ENCODE peak calls at places on chromosomes 7 and 10, in seven cellular contexts. K, L, N, G, R, C and T are unnamed samples.

GRCh38 chr7:16023046-16023445 is 336.6 kb upstream of the MEOX2 start:
- DNase-seq in R (no peak), L (no peak), N (no peak), G (no peak), C (peak; percentile 72), K (no peak), T (no peak)

GRCh38 chr10:103951942-103952341 is 15.0 kb upstream of the SLK start:
- DNase-seq in N (no peak), R (no peak), K (no peak), G (no peak), L (no peak), C (no peak), T (no peak)

GRCh38 chr10:121740069-121740468 is 141.8 kb upstream of the FGFR2 start:
- DNase-seq in K (no peak), N (no peak), C (no peak), G (no peak), L (no peak), R (no peak), T (no peak)

GRCh38 chr10:5043716-5044115 is 40.1 kb upstream of the AKR1C2 start:
- DNase-seq in C (no peak), R (no peak), L (no peak), G (no peak), N (peak; percentile 41), K (no peak), T (no peak)

GRCh38 chr10:104209575-104210198 is 22.5 kb downstream of the CFAP43 start:
- DNase-seq in K (peak; percentile 16), N (peak; percentile 60), C (peak; percentile 55), R (peak; percentile 10), G (no peak), L (peak; percentile 63), T (no peak)

GRCh38 chr7:11706666-11707605 is 125.1 kb downstream of the THSD7A start:
- DNase-seq in N (no peak), G (no peak), C (peak; percentile 71), K (peak; percentile 42), R (no peak), L (no peak), T (no peak)

GRCh38 chr10:86399879-86400704 is 33.5 kb upstream of the GRID1 start:
- DNase-seq in L (peak; percentile 98), N (peak; percentile 94), C (peak; percentile 88), K (peak; percentile 90), G (peak; percentile 46), R (peak; percentile 94), T (peak; percentile 73)

GRCh38 chr7:44140341-44140740 is 791 bp downstream of the MYL7 start:
- DNase-seq in L (no peak), C (no peak), N (no peak), K (no peak), G (no peak), R (no peak), T (no peak)

GRCh38 chr7:70238171-70238575 is 639.9 kb downstream of the AUTS2 start:
- DNase-seq in R (no peak), K (no peak), G (no peak), L (no peak), N (no peak), C (no peak), T (no peak)

GRCh38 chr7:108079291-108080057 is 50.7 kb downstream of the LAMB4 start:
- DNase-seq in K (peak; percentile 87), G (no peak), C (peak; percentile 87), R (peak; percentile 75), N (peak; percentile 94), L (no peak), T (peak; percentile 35)

GRCh38 chr7:36265720-36266119 is 112.7 kb downstream of the EEPD1 start:
- DNase-seq in N (no peak), C (no peak), K (no peak), G (no peak), R (no peak), L (no peak), T (no peak)

GRCh38 chr10:31599626-31600504 is 280.8 kb downstream of the ZEB1 start:
- DNase-seq in C (no peak), K (no peak), G (no peak), R (no peak), L (peak; percentile 22), N (no peak), T (no peak)

GRCh38 chr10:29970576-29970975 is 88.8 kb downstream of the JCAD start:
- DNase-seq in K (no peak), G (no peak), C (peak; percentile 34), L (no peak), R (no peak), N (peak; percentile 85), T (no peak)

GRCh38 chr7:78959471-78959870 is 494.0 kb downstream of the MAGI2 start:
- DNase-seq in G (no peak), R (peak; percentile 21), L (no peak), C (no peak), K (peak; percentile 15), N (no peak), T (peak; percentile 45)

GRCh38 chr7:46163245-46163644 is 242.2 kb upstream of the IGFBP3 start:
- DNase-seq in L (no peak), G (no peak), N (no peak), R (no peak), C (no peak), K (no peak), T (no peak)

GRCh38 chr10:106537866-106538265 is 626.6 kb downstream of the SORCS1 start:
- DNase-seq in K (no peak), N (no peak), R (no peak), L (no peak), C (no peak), G (no peak), T (no peak)

GRCh38 chr10:42491001-42491592 is 147.3 kb downstream of the ZNF33B start:
- DNase-seq in K (no peak), N (no peak), L (no peak), R (no peak), G (no peak), C (no peak), T (no peak)

GRCh38 chr7:68185641-68186040 is 1189.0 kb downstream of the TYW1 start:
- DNase-seq in N (no peak), C (no peak), R (no peak), L (no peak), K (no peak), G (no peak), T (no peak)

GRCh38 chr10:104736006-104736405 is 94.9 kb downstream of the SORCS3 start:
- DNase-seq in C (no peak), L (no peak), N (no peak), R (no peak), K (no peak), G (no peak), T (no peak)

GRCh38 chr10:115659616-115660015 is 566.5 kb downstream of the ATRNL1 start:
- DNase-seq in N (no peak), L (no peak), C (no peak), R (no peak), K (peak; percentile 25), G (no peak), T (no peak)

GRCh38 chr7:16649196-16649595 is 3.2 kb downstream of the BZW2 start:
- DNase-seq in N (peak; percentile 39), K (no peak), L (no peak), R (no peak), G (no peak), C (peak; percentile 81), T (no peak)

GRCh38 chr10:124484016-124484415 is 22.4 kb downstream of the LHPP start:
- DNase-seq in R (no peak), G (no peak), N (no peak), K (no peak), L (no peak), C (no peak), T (no peak)

GRCh38 chr10:124480860-124481259 is 19.2 kb downstream of the LHPP start:
- DNase-seq in G (no peak), K (no peak), C (no peak), R (no peak), L (no peak), N (no peak), T (no peak)

GRCh38 chr10:124482401-124482800 is 20.8 kb downstream of the LHPP start:
- DNase-seq in R (no peak), G (no peak), C (no peak), L (no peak), K (no peak), N (no peak), T (no peak)

GRCh38 chr10:124482876-124483275 is 21.3 kb downstream of the LHPP start:
- DNase-seq in L (no peak), N (no peak), K (no peak), G (no peak), C (no peak), R (no peak), T (no peak)

GRCh38 chr10:124481717-124482116 is 20.1 kb downstream of the LHPP start:
- DNase-seq in G (no peak), K (no peak), R (no peak), N (no peak), L (no peak), C (no peak), T (no peak)
- TF ChIP-seq CTCF in G (no peak), K (no peak), R (no peak), N (no peak), L (no peak), C (no peak), T (no peak)

DNA sequence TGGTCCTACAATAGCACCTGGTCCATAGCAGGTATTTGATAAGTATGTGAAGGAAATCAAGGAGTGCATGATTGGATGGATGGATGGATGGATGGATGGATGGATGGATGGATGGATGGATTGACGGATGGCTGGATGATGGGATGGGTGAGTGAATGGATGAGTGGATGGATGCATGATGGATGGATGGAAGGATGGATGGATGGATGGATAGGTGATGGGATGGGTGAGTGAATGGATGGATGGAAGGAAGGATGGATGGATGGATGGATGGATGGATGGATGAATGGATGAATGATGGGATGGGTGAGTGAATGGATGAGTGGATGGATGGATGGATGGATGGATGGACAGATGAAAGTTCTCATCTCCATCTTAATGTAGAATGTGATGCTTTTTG is 231.0 kb upstream of the PPP2R2D start:
- DNase-seq in G (no peak), C (no peak), L (no peak), K (no peak), N (no peak), R (no peak), T (no peak)
- TF ChIP-seq CTCF in G (no peak), C (no peak), L (no peak), K (no peak), N (no peak), R (no peak), T (no peak)

GRCh38 chr10:68331455-68332258 is at the start of gene HNRNPH3:
- DNase-seq in N (peak; percentile 97), G (peak; percentile 90), C (peak; percentile 98), L (peak; percentile 98), K (peak; percentile 97), R (peak; percentile 93), T (peak; percentile 81)

GRCh38 chr10:68332259-68333057 is at the start of gene PBLD:
- DNase-seq in R (peak; percentile 54), K (peak; percentile 52), L (peak; percentile 70), N (peak; percentile 83), C (peak; percentile 83), G (no peak), T (peak; percentile 37)

GRCh38 chr10:68333905-68334431 is 1.2 kb upstream of the PBLD start:
- DNase-seq in K (no peak), R (no peak), L (no peak), C (peak; percentile 22), N (no peak), G (no peak), T (no peak)

GRCh38 chr10:68333452-68333851 is 724 bp upstream of the PBLD start:
- DNase-seq in N (no peak), K (no peak), L (no peak), C (no peak), R (no peak), G (no peak), T (no peak)

GRCh38 chr10:68333058-68333395 is 299 bp upstream of the PBLD start:
- DNase-seq in C (no peak), G (no peak), R (no peak), N (peak; percentile 83), K (peak; percentile 14), L (no peak), T (peak; percentile 31)
- TF ChIP-seq CTCF in C (no peak), G (no peak), R (peak; percentile 16), N (no peak), K (no peak), L (no peak), T (no peak)

GRCh38 chr10:50325449-50326188 is 74.3 kb upstream of the ASAH2 start:
- DNase-seq in N (peak; percentile 97), R (peak; percentile 95), K (peak; percentile 91), L (peak; percentile 35), G (peak; percentile 84), C (peak; percentile 74), T (peak; percentile 91)
- TF ChIP-seq CTCF in N (no peak), R (no peak), K (no peak), L (no peak), G (no peak), C (no peak), T (no peak)